ENCODE peak calls at places on chromosomes 3 and 15, in four cellular contexts. J is mucosa of descending colon; T is mammary epithelial cell; A is naive thymus-derived CD4-positive, alpha-beta T cell. Q is an unnamed sample.

GRCh38 chr15:65460948-65461347 is 38.2 kb upstream of the IGDCC4 start:
- DNase-seq in T (peak; percentile 23), A (no peak), J (no peak), Q (no peak)

GRCh38 chr15:100690786-100691160 is 88.4 kb downstream of the ASB7 start:
- DNase-seq in J (no peak), T (no peak), A (no peak), Q (no peak)

GRCh38 chr3:23481660-23482278 is 278.6 kb downstream of the UBE2E2 start:
- DNase-seq in J (no peak), T (no peak), A (no peak), Q (no peak)

GRCh38 chr3:9783954-9784353 is 8.3 kb downstream of the TADA3 start:
- DNase-seq in J (no peak), T (no peak), A (no peak), Q (no peak)

GRCh38 chr3:17680530-17680929 is 61.9 kb downstream of the TBC1D5 start:
- DNase-seq in T (no peak), J (no peak), A (no peak), Q (no peak)

GRCh38 chr15:85598718-85599398 is 195.9 kb downstream of the KLHL25 start:
- DNase-seq in J (no peak), A (no peak), T (no peak), Q (no peak)

GRCh38 chr3:134291300-134292254 is 40.9 kb upstream of the RYK start:
- DNase-seq in J (peak; percentile 50), A (no peak), T (peak; percentile 64), Q (no peak)

GRCh38 chr15:63497642-63498100 is 6.7 kb upstream of the USP3 start:
- DNase-seq in J (peak; percentile 62), A (peak; percentile 84), T (no peak), Q (peak; percentile 73)

GRCh38 chr3:9270704-9271103 is 21.3 kb upstream of the SRGAP3 start:
- DNase-seq in J (no peak), T (no peak), A (no peak), Q (no peak)

GRCh38 chr15:71532994-71533393 is 277.4 kb upstream of the NR2E3 start:
- DNase-seq in A (no peak), J (no peak), T (peak; percentile 63), Q (no peak)

GRCh38 chr3:114680299-114680698 is 386.5 kb downstream of the TIGIT start:
- DNase-seq in J (no peak), A (no peak), T (no peak), Q (no peak)

GRCh38 chr15:56866798-56867197 is 51.6 kb upstream of the TCF12 start:
- DNase-seq in T (no peak), J (no peak), A (no peak), Q (no peak)

GRCh38 chr3:147387550-147388394 is 18.6 kb downstream of the ZIC4 start:
- DNase-seq in T (no peak), A (no peak), J (no peak), Q (no peak)

GRCh38 chr15:62559049-62559733 is 394.1 kb upstream of the C2CD4B start:
- DNase-seq in J (no peak), T (no peak), A (no peak), Q (no peak)

DNA sequence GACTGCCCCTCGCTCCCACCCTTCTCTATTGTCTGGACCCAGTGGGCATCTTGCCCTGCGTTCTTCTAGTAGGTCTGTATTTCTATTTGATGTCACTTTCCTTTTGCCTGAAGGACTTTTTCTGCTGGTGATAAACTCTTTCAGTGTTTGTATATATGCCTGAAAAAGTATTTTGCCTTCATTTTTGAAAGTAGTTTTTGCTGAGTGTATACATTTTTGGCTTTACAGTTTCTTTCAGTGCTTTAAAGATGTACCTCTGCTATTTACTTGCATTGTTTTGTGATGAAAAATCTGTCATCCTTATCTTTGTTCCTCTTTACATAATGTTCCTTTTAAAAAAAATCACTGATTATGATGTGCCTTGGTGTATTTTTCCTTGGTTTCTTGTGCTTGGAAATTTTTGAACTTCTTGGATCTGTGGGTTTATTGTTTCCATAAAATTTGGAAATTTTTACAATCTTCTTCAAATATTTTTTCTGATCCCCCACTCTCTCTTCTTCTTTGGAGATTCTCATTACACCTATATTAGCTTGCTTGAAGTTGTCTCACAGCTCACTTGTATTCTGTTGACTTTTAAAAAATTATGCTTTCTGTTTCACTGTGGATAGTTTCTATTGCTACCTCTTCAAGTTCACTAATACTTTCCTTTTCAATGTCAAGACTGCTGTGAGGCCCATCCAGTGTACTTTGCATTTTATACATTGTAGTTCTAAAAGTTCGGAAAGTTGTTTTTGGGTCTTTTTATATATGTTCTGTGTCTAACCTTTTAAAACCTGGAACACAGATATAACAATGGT is 67.8 kb downstream of the RGMA start:
- DNase-seq in A (no peak), T (no peak), J (no peak), Q (no peak)
- H3K36me3 ChIP-seq in A (peaks cover 52% of the 10 kb centered on the region), T (peaks cover 53% of the 10 kb centered on the region), J (peaks cover 17% of the 10 kb centered on the region), Q (peaks cover 41% of the 10 kb centered on the region)

GRCh38 chr3:48974076-48974864 is 15.8 kb upstream of the P4HTM start:
- DNase-seq in T (no peak), J (no peak), A (no peak), Q (no peak)

GRCh38 chr3:48966367-48966766 is 23.7 kb upstream of the P4HTM start:
- DNase-seq in J (no peak), A (no peak), T (no peak), Q (no peak)

GRCh38 chr3:48966876-48967361 is 23.1 kb upstream of the P4HTM start:
- DNase-seq in A (no peak), T (peak; percentile 63), J (peak; percentile 66), Q (no peak)

GRCh38 chr3:48970568-48970967 is 19.5 kb upstream of the P4HTM start:
- DNase-seq in J (no peak), A (no peak), T (no peak), Q (no peak)
- H3K36me3 ChIP-seq in J (peaks cover 9% of the 10 kb centered on the region), A (peaks cover 38% of the 10 kb centered on the region), T (peaks cover 42% of the 10 kb centered on the region), Q (peaks cover 38% of the 10 kb centered on the region)

GRCh38 chr3:14235003-14235876 is 56.6 kb downstream of the LSM3 start:
- DNase-seq in T (peak; percentile 32), J (peak; percentile 79), A (no peak), Q (no peak)

GRCh38 chr3:14238936-14239335 is 60.3 kb downstream of the LSM3 start:
- DNase-seq in J (no peak), T (no peak), A (no peak), Q (no peak)

GRCh38 chr3:14238356-14238755 is 59.7 kb downstream of the LSM3 start:
- DNase-seq in A (no peak), J (no peak), T (no peak), Q (no peak)

GRCh38 chr3:14235896-14236295 is 57.3 kb downstream of the LSM3 start:
- DNase-seq in J (no peak), T (no peak), A (no peak), Q (no peak)

DNA sequence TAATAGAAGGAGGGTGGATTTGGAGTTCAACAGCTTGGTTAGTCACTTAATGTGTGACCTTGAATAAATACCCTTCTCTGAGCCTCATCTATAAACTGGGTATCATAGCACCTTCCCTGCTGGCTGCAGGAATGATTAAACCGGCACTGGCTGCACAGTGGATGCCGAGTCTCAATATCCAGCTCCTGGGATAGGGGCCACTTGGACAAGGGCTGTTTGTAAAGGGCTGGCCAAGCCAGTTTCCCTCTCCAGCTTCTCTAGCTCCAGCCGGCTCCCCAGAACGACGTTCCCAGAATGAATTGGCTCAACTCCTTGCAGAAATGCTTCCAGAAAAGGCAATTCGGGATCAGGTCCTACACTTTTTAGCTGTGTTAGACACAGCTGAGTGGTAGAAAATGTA is 58.8 kb downstream of the LSM3 start:
- DNase-seq in J (no peak), T (no peak), A (no peak), Q (no peak)
- H3K36me3 ChIP-seq in J (no peaks in the 10 kb centered on the region), T (no peaks in the 10 kb centered on the region), A (no peaks in the 10 kb centered on the region), Q (no peaks in the 10 kb centered on the region)

DNA sequence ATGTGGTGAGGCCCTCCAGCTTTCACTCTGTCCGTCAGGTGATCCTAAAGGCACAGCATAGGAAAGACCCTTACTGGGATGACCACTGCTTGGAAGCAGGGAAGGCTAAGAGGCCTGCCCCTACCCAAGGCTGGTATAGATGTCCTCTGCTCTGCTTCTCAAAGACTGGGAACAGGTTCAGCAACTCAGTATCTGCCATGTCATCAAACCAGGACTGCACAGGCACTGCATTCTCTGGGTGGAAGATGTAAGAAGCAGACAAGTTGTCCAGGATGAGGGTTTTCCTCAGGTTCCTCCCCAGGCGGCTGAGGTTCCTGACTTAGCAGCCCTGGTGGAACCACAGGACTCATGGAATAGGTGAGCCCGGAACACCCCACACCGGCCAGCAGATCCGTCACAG is 4.7 kb downstream of the FAM98B start:
- DNase-seq in J (no peak), A (no peak), T (no peak), Q (no peak)
- H3K36me3 ChIP-seq in J (no peaks in the 10 kb centered on the region), A (no peaks in the 10 kb centered on the region), T (peaks cover 3% of the 10 kb centered on the region), Q (peaks cover 2% of the 10 kb centered on the region)

GRCh38 chr3:71035314-71035713 is 548.2 kb downstream of the FOXP1 start:
- DNase-seq in A (no peak), T (no peak), J (peak; percentile 82), Q (no peak)

GRCh38 chr3:71031914-71032521 is 551.5 kb downstream of the FOXP1 start:
- DNase-seq in J (no peak), T (no peak), A (peak; percentile 37), Q (peak; percentile 18)

GRCh38 chr3:71039332-71039731 is 544.2 kb downstream of the FOXP1 start:
- DNase-seq in T (no peak), J (no peak), A (peak; percentile 39), Q (no peak)

GRCh38 chr3:71033681-71034220 is 549.8 kb downstream of the FOXP1 start:
- DNase-seq in J (no peak), T (peak; percentile 72), A (no peak), Q (no peak)

GRCh38 chr3:71035886-71036285 is 547.6 kb downstream of the FOXP1 start:
- DNase-seq in A (no peak), J (no peak), T (no peak), Q (no peak)
- H3K36me3 ChIP-seq in A (peaks cover 7% of the 10 kb centered on the region), J (no peaks in the 10 kb centered on the region), T (peaks cover 9% of the 10 kb centered on the region), Q (no peaks in the 10 kb centered on the region)

DNA sequence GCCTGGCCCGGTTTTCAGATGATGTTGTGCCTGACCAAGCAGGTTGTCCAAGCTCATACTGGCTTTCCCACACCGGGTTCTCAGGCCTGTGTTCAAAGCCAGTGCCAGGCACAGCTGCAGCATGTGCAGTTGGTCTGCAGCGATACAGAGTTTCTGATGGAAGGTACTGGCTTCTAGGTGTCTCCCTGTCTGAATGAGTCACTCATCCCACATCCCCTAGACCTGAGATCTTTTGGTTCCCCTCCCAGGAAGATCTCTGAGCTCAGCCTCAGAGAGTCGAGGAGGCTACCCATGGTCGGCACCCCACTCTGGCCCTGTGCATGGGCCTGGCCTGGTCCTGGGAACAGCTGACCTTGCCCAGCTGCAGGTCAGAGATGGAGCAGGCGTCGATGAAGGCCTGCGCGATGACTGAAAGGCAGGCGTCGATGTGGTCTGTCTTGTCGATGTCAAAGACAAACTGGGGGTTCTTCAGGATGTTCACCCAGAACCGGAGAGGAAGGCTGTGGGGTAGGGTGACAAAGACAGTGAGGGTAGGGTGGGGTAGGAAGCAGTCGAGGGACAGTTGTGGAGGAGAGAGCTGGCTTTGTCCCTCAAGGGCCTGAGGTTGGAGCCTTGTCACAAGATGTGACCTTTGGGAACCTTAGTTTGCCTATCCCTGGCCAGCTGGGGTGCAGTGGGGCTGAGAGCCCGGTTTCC is 15.2 kb downstream of the H1-8 start:
- DNase-seq in T (no peak), A (no peak), J (no peak), Q (no peak)
- H3K36me3 ChIP-seq in T (no peaks in the 10 kb centered on the region), A (no peaks in the 10 kb centered on the region), J (no peaks in the 10 kb centered on the region), Q (no peaks in the 10 kb centered on the region)

DNA sequence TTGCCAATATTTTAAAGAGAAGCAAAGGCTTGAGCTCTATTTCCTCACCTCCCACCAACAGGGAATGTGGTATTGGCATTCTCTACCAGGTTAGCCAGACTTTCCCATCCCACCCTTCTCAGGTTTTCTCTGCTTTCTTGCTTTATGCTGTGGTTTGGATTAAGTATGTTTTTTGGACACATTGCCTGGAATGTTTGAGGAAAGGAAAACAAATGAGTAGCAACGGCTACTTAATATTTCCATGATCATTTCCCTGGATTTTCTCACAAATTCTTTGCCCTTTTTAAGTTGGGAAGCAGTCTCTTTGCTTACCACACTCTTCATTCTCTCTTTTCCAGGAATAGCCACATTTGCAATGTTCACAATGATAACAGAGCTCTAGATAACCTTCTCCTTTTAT is 1125.3 kb downstream of the ROBO1 start:
- DNase-seq in J (no peak), T (no peak), A (no peak), Q (no peak)
- H3K36me3 ChIP-seq in J (no peaks in the 10 kb centered on the region), T (no peaks in the 10 kb centered on the region), A (no peaks in the 10 kb centered on the region), Q (no peaks in the 10 kb centered on the region)